ENCODE peak calls at places on chromosomes 5 and 9, in seven cellular contexts. L is uterus; I is SK-N-SH; C is spleen; O is A549; W is CD4-positive, alpha-beta T cell; K is breast epithelium. Q is an unnamed sample.

GRCh38 chr9:76018767-76019166 is 128.3 kb downstream of the PCSK5 start:
- DNase-seq in L (no peak), I (no peak), C (no peak), O (no peak), W (no peak), K (no peak), Q (no peak)

GRCh38 chr5:79318935-79319614 is 83.1 kb downstream of the JMY start:
- DNase-seq in L (no peak), I (no peak), C (no peak), O (no peak), W (no peak), K (no peak), Q (peak; percentile 58)

GRCh38 chr5:58412932-58413331 is 47.0 kb downstream of the PLK2 start:
- DNase-seq in L (no peak), I (peak; percentile 1), C (no peak), O (no peak), W (no peak), K (no peak), Q (no peak)

GRCh38 chr5:172114875-172115422 is 73.1 kb downstream of the STK10 start:
- DNase-seq in L (no peak), I (no peak), C (peak; percentile 93), O (no peak), W (peak; percentile 33), K (no peak), Q (no peak)

GRCh38 chr9:133846483-133847090 is 108.4 kb upstream of the SARDH start:
- DNase-seq in L (no peak), I (no peak), C (no peak), O (no peak), W (no peak), K (no peak), Q (no peak)

GRCh38 chr5:57441557-57441956 is 41.1 kb downstream of the ACTBL2 start:
- DNase-seq in L (no peak), I (no peak), C (no peak), O (no peak), W (no peak), K (no peak), Q (peak; percentile 75)

GRCh38 chr5:83503662-83504061 is 32.1 kb downstream of the VCAN start:
- DNase-seq in L (no peak), I (no peak), C (no peak), O (no peak), W (no peak), K (no peak), Q (no peak)

GRCh38 chr9:16540996-16541668 is 329.3 kb downstream of the BNC2 start:
- DNase-seq in L (no peak), I (no peak), C (no peak), O (no peak), W (no peak), K (no peak), Q (no peak)

GRCh38 chr9:4180907-4181605 is 118.8 kb downstream of the GLIS3 start:
- DNase-seq in L (no peak), I (no peak), C (no peak), O (no peak), W (no peak), K (no peak), Q (no peak)

DNA sequence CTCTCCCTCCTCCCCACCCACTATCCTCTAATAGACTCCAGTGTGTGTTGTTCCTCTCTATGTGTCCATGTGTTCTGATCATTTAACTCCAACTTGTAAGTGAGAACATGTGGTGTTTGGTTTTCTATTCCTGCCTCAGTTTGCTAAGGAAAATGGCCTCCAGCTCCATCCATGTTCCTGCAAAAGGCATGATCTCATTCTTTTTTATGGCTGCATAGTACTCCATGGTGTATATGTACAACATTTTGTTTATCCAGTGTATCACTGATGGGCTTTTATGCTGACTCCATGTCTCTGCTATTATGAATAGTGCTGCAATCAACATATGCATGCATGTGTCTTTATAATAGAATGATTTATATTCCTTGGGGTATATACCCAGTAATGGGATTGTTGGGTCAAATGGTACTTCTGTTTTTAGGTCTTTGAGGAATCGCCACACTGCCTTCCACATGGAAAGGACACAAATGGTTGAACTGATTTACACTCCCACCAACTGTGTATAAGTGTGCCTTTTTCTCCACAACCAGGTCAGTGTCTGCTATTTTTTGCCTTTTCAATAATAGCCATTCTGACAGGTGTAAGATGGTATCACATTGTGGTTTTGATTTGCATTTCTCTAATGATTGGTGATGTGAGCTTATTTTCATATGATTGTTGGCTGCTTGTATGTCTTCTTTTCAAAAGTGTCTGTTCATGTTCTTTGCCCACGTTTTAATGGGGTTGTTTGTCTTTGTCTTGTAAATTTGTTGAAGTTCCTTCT is 96.5 kb upstream of the DAB2 start:
- DNase-seq in L (no peak), I (no peak), C (no peak), O (no peak), W (no peak), K (no peak), Q (no peak)
- H3K27ac ChIP-seq in L (no peak overlapping the region), I (peak overlapping the region; percentile 89), C (no peak overlapping the region), O (no peak overlapping the region), W (no peak overlapping the region), K (no peak overlapping the region), Q (no peak overlapping the region)

GRCh38 chr5:61931236-61931635 is 374.8 kb upstream of the KIF2A start:
- DNase-seq in L (no peak), I (no peak), C (no peak), O (no peak), W (no peak), K (no peak), Q (no peak)

GRCh38 chr5:61933787-61934626 is 372.0 kb upstream of the KIF2A start:
- DNase-seq in L (no peak), I (peak; percentile 62), C (no peak), O (peak; percentile 27), W (no peak), K (peak; percentile 24), Q (peak; percentile 78)
- TF ChIP-seq CTCF in L (peak; percentile 16), I (peak; percentile 65), C (no peak), O (peak; percentile 80), W (no peak), K (no peak), Q (peak; percentile 89)

GRCh38 chr5:38381361-38381760 is 123.0 kb downstream of the EGFLAM start:
- DNase-seq in L (no peak), I (no peak), C (no peak), O (no peak), W (no peak), K (no peak), Q (no peak)

GRCh38 chr5:38383701-38384100 is 125.3 kb downstream of the EGFLAM start:
- DNase-seq in L (no peak), I (no peak), C (no peak), O (no peak), W (no peak), K (no peak), Q (no peak)

GRCh38 chr5:38387161-38387560 is 128.8 kb downstream of the EGFLAM start:
- DNase-seq in L (no peak), I (no peak), C (no peak), O (no peak), W (no peak), K (no peak), Q (no peak)

GRCh38 chr5:38382898-38383297 is 124.5 kb downstream of the EGFLAM start:
- DNase-seq in L (peak; percentile 51), I (peak; percentile 67), C (peak; percentile 76), O (peak; percentile 72), W (peak; percentile 25), K (peak; percentile 22), Q (peak; percentile 82)

GRCh38 chr5:38384396-38384795 is 126.0 kb downstream of the EGFLAM start:
- DNase-seq in L (no peak), I (no peak), C (no peak), O (no peak), W (no peak), K (no peak), Q (no peak)
- H3K27ac ChIP-seq in L (no peak overlapping the region), I (no peak overlapping the region), C (no peak overlapping the region), O (no peak overlapping the region), W (no peak overlapping the region), K (no peak overlapping the region), Q (no peak overlapping the region)

GRCh38 chr5:43769576-43770352 is 166.8 kb downstream of the NNT start:
- DNase-seq in L (peak; percentile 65), I (no peak), C (no peak), O (no peak), W (no peak), K (no peak), Q (no peak)

GRCh38 chr5:43772601-43773031 is 169.6 kb downstream of the NNT start:
- DNase-seq in L (no peak), I (no peak), C (no peak), O (no peak), W (no peak), K (no peak), Q (peak; percentile 48)

GRCh38 chr5:43773032-43773830 is 170.3 kb downstream of the NNT start:
- DNase-seq in L (no peak), I (no peak), C (no peak), O (no peak), W (no peak), K (no peak), Q (peak; percentile 58)

GRCh38 chr5:43775000-43775399 is 172.0 kb downstream of the NNT start:
- DNase-seq in L (no peak), I (no peak), C (no peak), O (no peak), W (no peak), K (no peak), Q (no peak)

GRCh38 chr5:43771611-43772031 is 168.6 kb downstream of the NNT start:
- DNase-seq in L (no peak), I (no peak), C (no peak), O (no peak), W (no peak), K (no peak), Q (peak; percentile 49)
- TF ChIP-seq CTCF in L (no peak), I (no peak), C (no peak), O (no peak), W (no peak), K (no peak), Q (no peak)

Q was measured in RWPE1.